ENCODE peak calls at places on chromosomes 2 and 18, in six cellular contexts. W, R, M, X, B and Q are unnamed samples.

GRCh38 chr18:76936877-76937276 is 114.5 kb downstream of the ZNF236 start:
- DNase-seq in R (no peak), X (no peak), M (no peak), W (no peak), B (no peak), Q (no peak)

GRCh38 chr2:38465789-38466127 is 88.7 kb upstream of the ATL2 start:
- DNase-seq in B (peak), X (peak), M (peak), R (no peak), W (peak), Q (no peak)

GRCh38 chr2:102420290-102420689 is 2.7 kb upstream of the IL18RAP start:
- DNase-seq in M (no peak), R (no peak), W (no peak), X (no peak), B (no peak), Q (no peak)

GRCh38 chr2:98822301-98823164 is 91.6 kb upstream of the MGAT4A start:
- DNase-seq in W (no peak), X (no peak), B (no peak), R (peak), M (peak), Q (no peak)

GRCh38 chr2:186624276-186624675 is 34.4 kb downstream of the ITGAV start:
- DNase-seq in W (no peak), R (no peak), B (no peak), M (no peak), X (no peak), Q (no peak)

GRCh38 chr2:100416939-100417744 is at the start of gene CHST10:
- DNase-seq in R (no peak), W (no peak), M (peak), B (peak), X (no peak), Q (no peak)

GRCh38 chr2:96344011-96344410 is 8.4 kb downstream of the NCAPH start:
- DNase-seq in M (no peak), W (no peak), R (no peak), X (no peak), B (peak), Q (no peak)

GRCh38 chr2:179340678-179341077 is 76.0 kb upstream of the SESTD1 start:
- DNase-seq in R (no peak), X (no peak), M (no peak), W (peak), B (peak), Q (no peak)

GRCh38 chr2:227623225-227623624 is 5.9 kb downstream of the SCYGR4 start:
- DNase-seq in M (no peak), R (no peak), W (no peak), X (no peak), B (peak), Q (no peak)

GRCh38 chr2:197558393-197558792 is 42.5 kb downstream of the MOB4 start:
- DNase-seq in B (no peak), X (no peak), M (no peak), W (no peak), R (no peak), Q (no peak)

GRCh38 chr2:203814661-203815540 is 52.7 kb upstream of the CTLA4 start:
- DNase-seq in R (no peak), X (peak), W (peak), M (peak), B (peak), Q (no peak)

GRCh38 chr2:154740360-154740759 is 41.9 kb downstream of the KCNJ3 start:
- DNase-seq in X (no peak), W (no peak), M (no peak), R (no peak), B (no peak), Q (no peak)

GRCh38 chr18:61888622-61889021 is 4.2 kb downstream of the RNF152 start:
- DNase-seq in B (no peak), X (no peak), R (no peak), W (no peak), M (no peak), Q (no peak)

DNA sequence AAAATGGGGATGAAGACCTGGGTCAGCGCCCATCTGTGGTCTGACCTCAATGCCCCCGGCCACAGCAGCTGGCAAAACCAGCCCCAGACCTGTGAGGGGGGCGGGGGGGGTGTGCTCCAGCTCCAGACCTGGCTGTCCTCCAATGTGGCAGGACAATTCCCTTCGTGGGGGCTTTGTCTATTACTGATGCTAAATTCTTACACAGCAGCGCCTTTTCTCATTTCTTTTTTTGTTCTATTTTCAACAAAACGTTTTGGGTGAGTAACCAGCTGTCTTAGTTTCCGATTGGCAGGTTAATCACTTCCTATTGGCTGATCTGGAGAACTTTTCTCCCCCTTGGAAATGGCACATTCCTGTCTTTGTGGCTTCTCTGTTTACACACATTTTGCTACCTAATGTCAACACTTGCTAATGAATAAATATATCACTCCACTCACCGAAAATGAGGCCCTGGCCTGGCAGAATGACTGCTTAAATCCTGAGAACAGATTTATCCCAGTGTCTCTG is 4.4 kb downstream of the SMAD7 start:
- DNase-seq in B (peak), M (peak), W (no peak), X (no peak), R (peak), Q (no peak)
- H3K4me3 ChIP-seq in B (peak), M (peak), W (no peak), X (peak), R (peak), Q (peak)

GRCh38 chr2:1854747-1855146 is 110.4 kb upstream of the PXDN start:
- DNase-seq in R (no peak), M (peak), W (no peak), X (no peak), B (peak), Q (no peak)
- H3K4me3 ChIP-seq in R (peak), M (peak), W (no peak), X (no peak), B (peak), Q (no peak)

GRCh38 chr2:150484461-150484931 is 3.0 kb downstream of the RND3 start:
- DNase-seq in B (peak), R (no peak), M (peak), W (no peak), X (no peak), Q (no peak)

GRCh38 chr2:150487537-150488429 is at the start of gene RND3:
- DNase-seq in W (peak), X (peak), B (peak), R (peak), M (peak), Q (peak)

GRCh38 chr2:150485114-150485870 is 2.2 kb downstream of the RND3 start:
- DNase-seq in B (peak), X (peak), W (no peak), M (peak), R (peak), Q (peak)

GRCh38 chr2:150485871-150486538 is 1.5 kb downstream of the RND3 start:
- DNase-seq in X (peak), M (peak), R (peak), W (peak), B (peak), Q (peak)

DNA sequence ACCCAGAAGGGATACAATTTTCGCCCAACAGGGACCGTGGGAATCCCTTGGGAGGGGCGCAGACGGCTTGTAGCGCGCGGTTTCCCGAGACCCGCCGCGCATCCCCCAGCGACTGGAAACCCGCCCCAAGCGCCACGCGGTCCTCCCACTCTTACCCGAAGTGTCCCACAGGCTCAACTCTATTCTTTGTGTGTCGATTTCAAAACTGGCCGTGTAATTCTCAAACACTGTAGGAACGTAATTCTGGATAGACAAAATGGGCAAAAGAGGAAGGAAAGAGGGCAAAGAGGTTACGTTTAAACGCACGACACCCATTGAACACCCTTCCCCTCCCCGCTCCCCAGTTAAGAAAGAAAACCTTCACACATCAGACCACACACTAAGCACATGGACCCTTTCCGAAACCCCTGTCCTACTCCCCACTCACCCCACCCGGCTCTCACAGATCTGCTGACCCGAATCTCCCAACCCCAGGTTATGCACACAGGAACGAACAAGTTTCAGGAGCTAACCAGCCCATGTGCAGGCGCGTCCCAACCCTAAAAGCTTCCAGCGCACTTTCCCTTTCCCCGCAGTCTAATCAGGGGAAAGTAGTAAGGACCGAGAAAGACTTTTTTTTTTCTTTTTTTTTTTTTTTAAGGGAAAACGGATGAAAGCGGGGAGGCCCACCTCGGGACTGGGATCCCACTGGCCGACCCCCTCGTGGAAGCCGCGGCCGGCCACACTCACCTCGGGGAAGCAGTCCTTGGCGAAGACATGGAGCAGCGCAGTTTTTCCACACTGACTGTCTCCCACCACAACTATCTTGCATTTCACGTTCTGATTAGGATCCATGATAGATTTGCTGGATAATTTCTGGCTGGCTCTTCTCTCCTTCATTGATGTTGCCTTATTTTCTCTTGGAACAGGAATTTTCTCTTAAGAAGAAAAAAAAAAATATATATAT is 655 bp downstream of the RND3 start:
- DNase-seq in X (peak), W (no peak), B (peak), M (peak), R (peak), Q (peak)
- H3K4me3 ChIP-seq in X (peak), W (peak), B (peak), M (peak), R (peak), Q (peak)

GRCh38 chr2:13018490-13018889 is 301.8 kb downstream of the TRIB2 start:
- DNase-seq in X (no peak), W (no peak), M (no peak), B (no peak), R (no peak), Q (no peak)

GRCh38 chr2:13015941-13016340 is 299.2 kb downstream of the TRIB2 start:
- DNase-seq in B (no peak), R (no peak), X (no peak), M (no peak), W (no peak), Q (no peak)

GRCh38 chr2:13020469-13020868 is 303.7 kb downstream of the TRIB2 start:
- DNase-seq in W (no peak), B (no peak), R (no peak), X (no peak), M (no peak), Q (no peak)

DNA sequence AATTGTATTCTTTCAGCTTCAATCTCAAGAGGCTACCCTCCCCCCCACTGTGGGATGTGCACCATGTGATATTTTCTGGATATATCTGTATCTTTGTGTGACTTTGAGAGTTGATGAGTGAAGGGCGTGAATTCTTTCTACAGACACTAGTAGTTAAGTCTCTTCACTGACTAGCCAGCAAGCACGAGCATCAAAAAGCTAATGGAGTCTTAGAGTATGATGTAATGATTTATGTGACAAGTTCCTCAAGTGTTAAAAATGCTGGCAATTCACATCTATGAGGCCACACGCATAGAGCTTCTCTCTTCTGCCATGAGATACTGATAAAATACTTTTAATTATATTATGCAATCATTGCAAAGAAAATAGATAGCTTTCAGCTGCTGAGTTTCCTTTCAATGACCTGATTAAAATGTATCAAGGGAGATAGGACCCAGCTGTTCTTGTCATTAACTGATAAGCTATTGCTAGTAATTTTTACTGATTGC is 304.8 kb downstream of the TRIB2 start:
- DNase-seq in X (no peak), W (no peak), B (no peak), R (no peak), M (peak), Q (no peak)
- H3K4me3 ChIP-seq in X (no peak), W (no peak), B (no peak), R (no peak), M (no peak), Q (no peak)

GRCh38 chr2:113672297-113672696 is 45.2 kb downstream of the RABL2A start:
- DNase-seq in B (no peak), W (no peak), M (no peak), X (no peak), R (no peak), Q (no peak)
- H3K4me3 ChIP-seq in B (no peak), W (no peak), M (no peak), X (no peak), R (no peak), Q (no peak)

GRCh38 chr18:74797577-74798151 is 200.0 kb downstream of the ZNF407 start:
- DNase-seq in W (peak), B (no peak), X (no peak), R (no peak), M (no peak), Q (no peak)

GRCh38 chr18:74793746-74794145 is 196.1 kb downstream of the ZNF407 start:
- DNase-seq in X (no peak), W (no peak), R (no peak), M (no peak), B (no peak), Q (no peak)

GRCh38 chr18:74791501-74792188 is 194.0 kb downstream of the ZNF407 start:
- DNase-seq in X (no peak), R (no peak), B (peak), W (no peak), M (no peak), Q (no peak)

GRCh38 chr18:74796928-74797576 is 199.4 kb downstream of the ZNF407 start:
- DNase-seq in M (peak), R (no peak), X (no peak), B (peak), W (peak), Q (no peak)

GRCh38 chr18:74795766-74796165 is 198.1 kb downstream of the ZNF407 start:
- DNase-seq in B (no peak), X (no peak), W (no peak), R (no peak), M (no peak), Q (no peak)
- H3K4me3 ChIP-seq in B (no peak), X (no peak), W (no peak), R (no peak), M (no peak), Q (no peak)